ENCODE peak calls at places on chromosomes 4 and X, in five cellular contexts. U, B, P, X and O are unnamed samples.

GRCh38 chr4:137307806-137308205 is 224.5 kb downstream of the PCDH18 start:
- DNase-seq in U (no peak), B (no peak), P (no peak), X (peak), O (no peak)

GRCh38 chr4:175246941-175247340 is 328.8 kb downstream of the ADAM29 start:
- DNase-seq in U (no peak), B (no peak), P (no peak), X (no peak), O (no peak)

GRCh38 chrX:22165732-22166457 is 106.8 kb upstream of the CBLL2 start:
- DNase-seq in U (no peak), B (no peak), P (no peak), X (no peak), O (no peak)

GRCh38 chr4:118352843-118353373 is at the start of gene PRSS12:
- DNase-seq in U (peak), B (peak), P (peak), X (peak), O (peak)

GRCh38 chr4:153142700-153143438 is 61.4 kb upstream of the TRIM2 start:
- DNase-seq in U (peak), B (no peak), P (peak), X (peak), O (peak)

GRCh38 chr4:63786181-63786580 is 623.1 kb downstream of the TECRL start:
- DNase-seq in U (no peak), B (no peak), P (no peak), X (no peak), O (no peak)

GRCh38 chr4:61309616-61310015 is 109.5 kb downstream of the ADGRL3 start:
- DNase-seq in U (no peak), B (no peak), P (no peak), X (no peak), O (no peak)

GRCh38 chrX:30957753-30958152 is 68.7 kb upstream of the TAB3 start:
- DNase-seq in U (no peak), B (no peak), P (no peak), X (no peak), O (no peak)

GRCh38 chr4:100168521-100168920 is 21.7 kb downstream of the DDIT4L start:
- DNase-seq in U (no peak), B (no peak), P (no peak), X (no peak), O (no peak)

GRCh38 chrX:120301960-120302359 is 9.3 kb downstream of the TMEM255A start:
- DNase-seq in U (no peak), B (no peak), P (no peak), X (no peak), O (no peak)

GRCh38 chrX:16870861-16871584 is 861 bp upstream of the RBBP7 start:
- DNase-seq in U (peak), B (no peak), P (peak), X (no peak), O (peak)

GRCh38 chrX:109357714-109358113 is 124.2 kb downstream of the GUCY2F start:
- DNase-seq in U (no peak), B (no peak), P (no peak), X (no peak), O (no peak)

GRCh38 chr4:121861427-121861826 is 8.8 kb downstream of the BBS7 start:
- DNase-seq in U (no peak), B (no peak), P (no peak), X (no peak), O (no peak)
- TF ChIP-seq CTCF in U (no peak), B (no peak), P (no peak), X (no peak), O (no peak)

DNA sequence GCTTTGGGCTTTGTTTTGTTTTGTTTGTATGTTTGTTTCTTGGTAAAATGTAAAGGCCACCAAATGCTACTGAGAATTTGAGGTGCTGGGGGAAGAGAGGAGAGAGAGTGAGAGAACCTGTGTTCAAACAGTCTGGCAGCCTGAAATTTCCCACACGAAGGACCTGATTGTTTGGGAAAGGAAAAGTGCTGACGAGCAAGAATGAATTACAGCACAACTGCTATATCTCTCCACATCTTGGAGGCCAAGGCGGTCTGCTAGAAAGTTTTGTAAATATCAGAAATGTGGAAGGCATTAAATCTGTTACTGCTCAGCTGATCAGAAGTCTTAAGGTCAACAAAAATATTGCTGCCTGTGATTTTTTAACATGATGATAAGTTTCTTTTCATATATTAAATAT is 170.5 kb downstream of the PALLD start:
- DNase-seq in U (no peak), B (no peak), P (no peak), X (no peak), O (no peak)
- H3K4me3 ChIP-seq in U (no peak), B (no peak), P (no peak), X (no peak), O (no peak)

GRCh38 chr4:16641971-16642370 is 256.5 kb downstream of the LDB2 start:
- DNase-seq in U (no peak), B (no peak), P (no peak), X (no peak), O (no peak)

GRCh38 chr4:16636911-16637630 is 261.4 kb downstream of the LDB2 start:
- DNase-seq in U (no peak), B (no peak), P (no peak), X (no peak), O (no peak)

GRCh38 chr4:16643852-16644251 is 254.6 kb downstream of the LDB2 start:
- DNase-seq in U (no peak), B (no peak), P (no peak), X (no peak), O (no peak)

GRCh38 chr4:16646459-16646858 is 252.0 kb downstream of the LDB2 start:
- DNase-seq in U (no peak), B (no peak), P (no peak), X (no peak), O (no peak)

GRCh38 chr4:16642897-16643296 is 255.5 kb downstream of the LDB2 start:
- DNase-seq in U (no peak), B (no peak), P (no peak), X (no peak), O (no peak)
- TF ChIP-seq CTCF in U (no peak), B (no peak), P (no peak), X (no peak), O (peak)

GRCh38 chrX:132480581-132481203 is 8.1 kb downstream of the MBNL3 start:
- DNase-seq in U (peak), B (peak), P (no peak), X (peak), O (no peak)
- H3K4me3 ChIP-seq in U (no peak), B (peak), P (peak), X (peak), O (no peak)

DNA sequence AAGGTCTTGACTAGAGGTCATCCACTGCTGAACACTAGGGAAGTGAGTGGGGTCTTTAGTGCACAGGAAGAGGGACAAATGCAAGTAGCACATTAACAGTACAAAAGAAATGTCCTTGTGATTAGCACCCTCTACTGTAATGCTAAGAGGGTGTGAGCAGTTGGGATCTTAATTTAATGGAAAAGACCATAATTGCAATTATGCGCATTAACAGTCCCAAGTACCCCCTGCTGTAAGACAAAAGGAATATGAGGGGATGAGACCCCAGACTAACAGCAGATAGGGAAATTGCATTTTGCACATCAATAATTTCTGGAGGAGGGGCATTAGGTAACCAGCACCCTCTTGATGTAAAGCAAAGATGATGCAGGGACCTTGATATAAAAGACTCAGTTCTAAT is 285.0 kb downstream of the CHIC1 start:
- DNase-seq in U (no peak), B (no peak), P (no peak), X (no peak), O (no peak)
- TF ChIP-seq CTCF in U (no peak), B (no peak), P (no peak), X (no peak), O (no peak)

GRCh38 chr4:94701606-94702300 is 56.0 kb upstream of the BMPR1B start:
- DNase-seq in U (no peak), B (no peak), P (no peak), X (no peak), O (no peak)
- H3K4me3 ChIP-seq in U (no peak), B (no peak), P (no peak), X (peak), O (no peak)

GRCh38 chr4:46323891-46324290 is 66.0 kb downstream of the GABRA2 start:
- DNase-seq in U (no peak), B (no peak), P (no peak), X (no peak), O (no peak)

DNA sequence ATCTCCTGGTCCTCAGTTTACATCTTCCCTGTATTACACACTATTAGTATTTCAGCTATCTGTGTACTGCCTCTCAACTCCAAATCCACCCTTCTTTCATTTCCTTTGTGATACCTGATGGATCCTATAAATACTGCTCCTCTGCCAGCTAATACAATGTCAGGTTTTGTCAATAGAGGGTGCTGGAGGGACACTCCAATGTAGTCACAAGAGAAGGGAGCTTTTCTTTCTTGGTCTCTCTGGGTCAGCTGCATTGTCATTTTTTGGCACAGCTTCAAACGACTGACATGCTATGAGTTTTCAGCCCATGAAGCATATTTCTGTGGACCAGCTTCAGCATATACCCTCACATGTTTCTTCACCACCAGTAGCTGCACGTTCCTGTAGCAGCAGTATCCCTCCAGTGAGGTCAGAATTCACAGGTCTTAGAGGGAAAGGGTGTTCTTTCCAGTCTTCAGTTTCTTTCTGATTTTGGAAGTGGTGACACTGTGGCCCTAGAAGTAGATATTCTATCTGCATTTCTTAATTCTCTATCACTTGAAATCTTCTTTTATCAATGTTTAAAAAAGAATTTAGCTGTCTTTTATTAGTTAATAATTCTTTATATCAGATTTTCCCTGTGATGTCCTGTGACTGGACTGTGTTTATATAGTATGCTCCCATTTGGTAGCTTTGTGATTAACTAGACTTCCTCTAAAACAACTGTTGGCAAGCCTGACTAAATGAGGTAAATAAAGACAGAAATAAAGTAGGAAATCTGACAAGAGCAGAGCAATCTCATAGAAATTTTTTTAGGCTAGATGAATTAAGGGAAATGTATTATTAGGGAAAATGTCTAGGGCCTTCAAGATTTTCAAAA is 60.6 kb downstream of the GABRA2 start:
- DNase-seq in U (peak), B (no peak), P (no peak), X (no peak), O (peak)
- TF ChIP-seq CTCF in U (peak), B (peak), P (no peak), X (no peak), O (peak)

GRCh38 chrX:25019707-25020390 is 4.1 kb upstream of the ARX start:
- DNase-seq in U (no peak), B (no peak), P (no peak), X (no peak), O (no peak)

GRCh38 chrX:25020391-25021131 is 4.8 kb upstream of the ARX start:
- DNase-seq in U (no peak), B (no peak), P (no peak), X (no peak), O (peak)

GRCh38 chrX:25018682-25019081 is 2.9 kb upstream of the ARX start:
- DNase-seq in U (no peak), B (no peak), P (no peak), X (no peak), O (no peak)

GRCh38 chrX:25022499-25023325 is 6.9 kb upstream of the ARX start:
- DNase-seq in U (no peak), B (no peak), P (no peak), X (no peak), O (no peak)

GRCh38 chrX:25021132-25021498 is 5.3 kb upstream of the ARX start:
- DNase-seq in U (no peak), B (no peak), P (no peak), X (no peak), O (no peak)
- H3K4me3 ChIP-seq in U (no peak), B (no peak), P (no peak), X (no peak), O (peak)

DNA sequence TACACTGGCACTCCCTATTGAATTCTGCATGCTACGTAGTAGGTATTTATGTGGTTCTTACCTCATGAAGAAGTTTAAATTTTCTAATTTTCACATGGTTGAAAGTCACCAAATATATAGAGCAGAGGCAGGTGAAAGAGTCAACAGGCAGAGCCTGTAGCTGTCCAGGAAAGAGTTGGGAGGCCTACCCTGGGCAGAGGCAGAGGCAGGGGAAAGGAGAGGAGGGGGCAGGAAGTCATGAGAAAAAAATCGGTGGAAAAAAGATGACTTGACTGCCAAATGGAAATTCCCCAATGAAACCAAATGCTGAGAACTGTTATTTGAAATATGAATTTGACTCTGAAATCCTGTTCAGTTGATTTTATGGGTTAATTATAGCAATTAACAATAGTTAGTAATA is 23.1 kb upstream of the GPR34 start:
- DNase-seq in U (no peak), B (no peak), P (no peak), X (no peak), O (no peak)
- TF ChIP-seq CTCF in U (no peak), B (no peak), P (no peak), X (no peak), O (no peak)

DNA sequence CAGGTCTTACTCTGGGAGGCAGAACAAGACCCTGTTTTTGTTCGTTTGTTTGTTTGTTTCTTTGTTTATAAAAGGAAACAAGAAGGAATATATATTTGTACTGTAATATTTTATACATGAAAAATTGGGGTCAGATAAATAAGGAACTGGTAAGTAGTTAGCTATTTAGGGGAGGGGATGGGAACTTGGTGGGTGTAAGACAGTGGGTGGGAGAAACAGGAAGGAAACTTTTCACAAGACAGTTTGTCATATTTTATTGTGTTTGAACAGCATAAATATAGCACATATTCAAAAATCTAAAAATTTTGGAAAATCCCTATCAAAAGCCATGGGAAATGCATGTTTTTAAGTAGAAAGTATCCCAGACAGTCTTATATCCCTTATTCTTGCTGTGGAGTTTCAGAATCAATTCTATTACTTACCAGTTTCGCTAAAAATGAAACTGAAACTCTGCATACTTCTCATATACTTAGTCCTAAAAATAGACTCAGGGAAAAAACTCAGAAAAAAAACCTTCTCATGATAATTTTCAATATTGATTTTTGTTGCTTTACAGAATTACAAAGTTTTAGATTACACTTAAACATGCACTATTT is 22.3 kb upstream of the RASGEF1B start:
- DNase-seq in U (no peak), B (no peak), P (no peak), X (no peak), O (no peak)
- H3K4me3 ChIP-seq in U (no peak), B (no peak), P (no peak), X (peak), O (no peak)